ENCODE peak calls at places on chromosomes 16 and 17, in nine cellular contexts. K is esophagus muscularis mucosa, V is GM12891, C is endothelial cell of umbilical vein, S is breast epithelium, X is prostate gland, T is GM12892, W is HCT116, J is H1. L is an unnamed sample.

GRCh38 chr17:62179525-62180161 is 114.6 kb upstream of the MED13 start:
- DNase-seq in S (no peak), V (no peak), T (no peak), K (no peak), C (peak; percentile 80), J (no peak), W (peak; percentile 88), X (no peak), L (no peak)

GRCh38 chr16:3983081-3983520 is 102.6 kb upstream of the CREBBP start:
- DNase-seq in C (peak; percentile 72), T (peak; percentile 51), J (peak; percentile 73), S (peak; percentile 65), W (peak; percentile 60), V (peak; percentile 59), K (no peak), X (peak; percentile 79), L (peak; percentile 82)

GRCh38 chr17:17108681-17109049 is 66.4 kb downstream of the MPRIP start:
- DNase-seq in S (peak; percentile 65), X (peak; percentile 55), C (no peak), J (no peak), T (no peak), W (no peak), V (no peak), K (no peak), L (no peak)

GRCh38 chr17:75109047-75109406 is 742 bp upstream of the ARMC7 start:
- DNase-seq in S (no peak), X (no peak), C (no peak), J (no peak), W (no peak), T (no peak), K (no peak), V (no peak), L (no peak)

GRCh38 chr16:77599793-77600415 is 122.4 kb upstream of the NUDT7 start:
- DNase-seq in T (no peak), J (no peak), V (no peak), W (peak; percentile 19), K (peak; percentile 12), S (no peak), X (peak; percentile 11), C (peak; percentile 77), L (no peak)

GRCh38 chr16:79918916-79919315 is 318.4 kb upstream of the MAF start:
- DNase-seq in X (no peak), C (no peak), K (no peak), T (no peak), W (no peak), V (no peak), J (no peak), S (no peak), L (no peak)

GRCh38 chr16:11539635-11540034 is 47.1 kb downstream of the LITAF start:
- DNase-seq in C (no peak), V (no peak), S (no peak), W (no peak), T (no peak), J (no peak), X (no peak), K (no peak), L (no peak)

GRCh38 chr17:52660692-52661091 is 502.2 kb upstream of the CA10 start:
- DNase-seq in V (no peak), J (no peak), W (no peak), S (no peak), K (no peak), X (no peak), C (no peak), T (no peak), L (no peak)

GRCh38 chr16:21501869-21502667 is 97.3 kb upstream of the METTL9 start:
- DNase-seq in V (peak; percentile 78), C (peak; percentile 95), X (peak; percentile 94), W (peak; percentile 94), J (peak; percentile 76), K (peak; percentile 98), S (peak; percentile 92), T (peak; percentile 87), L (peak; percentile 100)
- TF ChIP-seq POLR2A in V (peak; percentile 83), C (peak; percentile 85), X (peak; percentile 98), W (peak; percentile 27), J (peak; percentile 80), K (peak; percentile 88), S (peak; percentile 62), T (peak; percentile 89), L (peak; percentile 59)

DNA sequence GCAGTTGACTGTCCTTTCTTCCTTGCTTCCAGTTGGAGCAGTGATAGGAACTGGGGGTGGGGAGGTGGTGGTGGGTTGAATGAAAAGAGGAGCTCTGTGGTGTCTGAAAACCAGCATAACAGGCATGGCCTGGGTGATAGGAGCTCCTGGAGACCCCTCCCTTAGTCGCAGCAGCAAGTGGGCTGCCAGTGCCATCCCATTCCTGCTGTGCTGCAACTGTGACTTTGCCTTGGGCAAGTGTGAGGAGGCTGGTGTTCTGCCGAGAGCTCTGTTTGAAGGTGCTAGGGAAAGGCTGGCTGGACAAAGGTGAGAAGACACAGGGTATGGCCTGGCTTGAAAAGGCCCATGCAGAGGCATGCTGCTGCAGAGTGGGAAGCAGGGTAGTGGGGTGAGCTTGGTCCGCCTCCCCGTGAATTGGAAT is 2.7 kb upstream of the CDK5R1 start:
- DNase-seq in V (no peak), T (no peak), S (no peak), J (no peak), W (no peak), C (no peak), K (no peak), X (no peak), L (peak; percentile 63)
- TF ChIP-seq POLR2AphosphoS5 in V (peak; percentile 36), T (no peak), S (no peak), J (peak; percentile 3), W (no peak), C (no peak), K (no peak), X (no peak), L (no peak)

GRCh38 chr16:53131363-53132071 is 76.7 kb downstream of the CHD9 start:
- DNase-seq in T (peak; percentile 51), C (peak; percentile 56), K (no peak), S (peak; percentile 63), X (peak; percentile 46), J (no peak), W (no peak), V (peak; percentile 60), L (peak; percentile 92)
- TF ChIP-seq POLR2A in T (no peak), C (no peak), K (no peak), S (no peak), X (peak; percentile 39), J (no peak), W (no peak), V (peak; percentile 19), L (no peak)

DNA sequence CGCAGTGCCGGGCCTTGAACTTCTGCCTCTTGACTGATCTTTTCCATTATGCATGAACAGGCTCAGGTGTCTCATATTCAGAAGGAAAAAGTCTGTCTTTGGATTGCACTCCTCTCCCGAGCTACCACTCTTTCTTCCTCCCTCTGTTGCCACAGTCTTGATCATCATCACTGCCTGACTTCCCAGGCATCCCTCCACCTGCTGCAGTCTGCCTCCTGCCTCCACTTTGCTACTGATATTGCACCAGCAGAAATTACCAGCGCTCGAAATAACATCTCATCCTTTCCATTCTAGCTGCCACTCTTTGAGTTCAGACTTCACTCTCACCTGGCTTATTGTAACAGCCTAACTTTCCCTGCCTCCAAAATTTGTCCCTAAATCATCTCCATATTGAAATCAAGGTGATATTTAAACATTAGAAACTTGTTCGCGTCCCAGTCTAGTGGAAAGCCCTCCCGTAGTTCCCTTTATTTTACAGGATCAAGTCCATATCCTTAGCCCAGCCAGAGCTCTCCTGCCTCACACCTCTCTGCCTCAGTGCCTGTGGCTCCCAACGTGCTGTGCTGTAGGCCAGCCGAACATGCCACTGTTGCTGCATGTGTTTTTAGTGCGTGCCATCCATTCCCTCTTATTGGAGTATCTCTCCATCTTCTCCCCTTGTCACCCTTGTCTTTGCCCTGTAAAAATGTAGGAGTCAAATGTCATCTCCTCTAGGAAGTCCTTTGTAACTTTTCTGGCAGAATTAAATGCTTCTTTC is 39.9 kb downstream of the NUP88 start:
- DNase-seq in W (no peak), S (no peak), X (no peak), K (no peak), C (no peak), V (no peak), T (no peak), J (no peak), L (no peak)
- TF ChIP-seq POLR2AphosphoS5 in W (no peak), S (no peak), X (no peak), K (no peak), C (no peak), V (no peak), T (peak; percentile 33), J (no peak), L (no peak)

DNA sequence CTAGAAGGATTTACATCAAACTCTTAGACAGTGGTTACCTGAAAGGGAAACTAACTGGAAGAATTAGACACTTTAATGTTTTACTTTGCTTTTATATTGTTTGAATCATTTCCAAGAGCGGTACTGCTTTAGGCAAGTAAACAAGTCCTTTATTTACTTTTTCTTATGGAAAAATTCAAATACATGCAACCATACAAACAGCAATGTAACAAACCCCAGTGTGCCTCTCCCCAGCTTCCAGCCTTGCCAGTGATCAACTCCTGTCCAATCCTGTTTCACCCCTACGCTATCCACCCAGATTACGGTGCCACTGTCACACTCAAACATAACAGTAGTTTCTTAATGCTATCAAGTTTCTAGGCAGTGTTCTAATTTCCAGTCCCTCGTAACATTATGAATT is 85.9 kb downstream of the C16orf95 start:
- DNase-seq in S (no peak), C (no peak), W (no peak), T (no peak), V (no peak), K (no peak), J (no peak), X (no peak), L (no peak)
- TF ChIP-seq POLR2A in S (no peak), C (no peak), W (no peak), T (no peak), V (no peak), K (no peak), J (no peak), X (no peak), L (no peak)

DNA sequence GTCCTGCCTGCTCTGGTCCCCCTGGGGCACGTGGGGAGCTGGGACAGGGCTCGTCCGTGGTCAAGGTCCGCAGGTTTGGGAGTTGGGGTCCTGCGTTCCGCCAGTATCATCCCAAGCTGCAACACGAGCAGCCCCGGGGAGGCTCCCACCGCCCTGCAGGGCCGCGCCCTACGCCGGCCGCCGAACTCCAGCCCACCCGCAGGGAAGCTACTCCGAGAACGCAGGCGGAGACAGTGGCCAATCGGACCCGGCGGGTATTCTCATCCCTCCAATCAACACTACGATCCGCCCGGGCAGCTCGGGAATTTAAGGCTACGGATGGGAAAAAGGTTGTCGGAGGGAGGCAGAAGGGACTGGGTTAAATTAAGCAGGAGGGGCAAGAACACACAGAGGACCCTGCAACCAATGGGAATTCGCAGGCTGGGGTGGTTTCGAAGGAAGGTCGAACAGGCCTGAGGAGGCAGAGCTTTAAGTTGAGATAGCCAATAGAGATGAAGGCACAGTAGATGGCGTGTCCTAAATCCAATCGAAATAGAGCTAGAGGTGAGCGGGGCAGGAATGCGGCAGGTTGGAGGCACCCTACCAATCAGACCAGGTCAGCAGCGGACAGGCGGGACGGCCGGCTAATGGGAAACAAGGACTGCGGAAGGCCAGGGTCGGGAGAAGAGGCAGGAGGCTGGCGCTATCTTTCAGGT is 626 bp downstream of the SPAG7 start:
- DNase-seq in J (peak; percentile 99), C (peak; percentile 100), K (peak; percentile 100), X (peak; percentile 100), S (peak; percentile 100), V (peak; percentile 93), W (peak; percentile 100), T (peak; percentile 97), L (peak; percentile 98)
- TF ChIP-seq POLR2AphosphoS5 in J (no peak), C (no peak), K (peak; percentile 78), X (peak; percentile 86), S (peak; percentile 26), V (no peak), W (no peak), T (no peak), L (no peak)

L was measured in spleen.